ENCODE peak calls at places on chromosome 19, in eight cellular contexts. R is NCI-H345; L is cardiac fibroblast; E is PC-9; X is AML-193; T is AG09319; A is AG04449; I is activated CD8-positive, alpha-beta memory T cell treated with anti-CD3 and anti-CD28 coated beads for 48 hours. O is an unnamed sample.

GRCh38 chr19:4474504-4475136 is 2.5 kb downstream of the HDGFL2 start:
- DNase-seq in R (no peak), L (peak), E (no peak), X (no peak), T (no peak), A (no peak), I (no peak), O (peak)

GRCh38 chr19:29858000-29858596 is 46.3 kb downstream of the CCNE1 start:
- DNase-seq in R (peak), L (no peak), E (peak), X (no peak), T (no peak), A (no peak), I (no peak), O (no peak)

GRCh38 chr19:40803857-40804782 is 5.1 kb downstream of the EGLN2 start:
- DNase-seq in R (no peak), L (no peak), E (no peak), X (no peak), T (no peak), A (no peak), I (no peak), O (no peak)

GRCh38 chr19:18865973-18866799 is 29.8 kb downstream of the CERS1 start:
- DNase-seq in R (no peak), L (peak), E (no peak), X (peak), T (no peak), A (no peak), I (peak), O (peak)

GRCh38 chr19:33075519-33075918 is 5.5 kb upstream of the GPATCH1 start:
- DNase-seq in R (no peak), L (no peak), E (no peak), X (no peak), T (no peak), A (no peak), I (no peak), O (no peak)

GRCh38 chr19:42501733-42502132 is 26.5 kb downstream of the CEACAM1 start:
- DNase-seq in R (no peak), L (no peak), E (no peak), X (no peak), T (no peak), A (no peak), I (no peak), O (no peak)

GRCh38 chr19:18063463-18063862 is 23.3 kb downstream of the IL12RB1 start:
- DNase-seq in R (no peak), L (no peak), E (no peak), X (no peak), T (no peak), A (no peak), I (no peak), O (no peak)

GRCh38 chr19:30001794-30002193 is 59.8 kb downstream of the URI1 start:
- DNase-seq in R (no peak), L (peak), E (no peak), X (no peak), T (no peak), A (no peak), I (no peak), O (no peak)

GRCh38 chr19:29675650-29676186 is 10.5 kb downstream of the PLEKHF1 start:
- DNase-seq in R (no peak), L (no peak), E (no peak), X (no peak), T (no peak), A (no peak), I (no peak), O (no peak)

GRCh38 chr19:44812142-44812718 is 3.3 kb downstream of the BCAM start:
- DNase-seq in R (no peak), L (no peak), E (no peak), X (no peak), T (no peak), A (no peak), I (no peak), O (no peak)

GRCh38 chr19:57443121-57443696 is 8.1 kb downstream of the ZNF749 start:
- DNase-seq in R (peak), L (no peak), E (no peak), X (no peak), T (no peak), A (no peak), I (no peak), O (no peak)

GRCh38 chr19:11058246-11059030 is 30.8 kb upstream of the LDLR start:
- DNase-seq in R (no peak), L (no peak), E (no peak), X (no peak), T (no peak), A (no peak), I (no peak), O (no peak)

GRCh38 chr19:11125994-11126685 is 29.4 kb downstream of the SPC24 start:
- DNase-seq in R (peak), L (peak), E (peak), X (peak), T (no peak), A (no peak), I (peak), O (peak)

GRCh38 chr19:46601318-46602224 is at the start of gene CALM3:
- DNase-seq in R (no peak), L (no peak), E (no peak), X (no peak), T (no peak), A (no peak), I (no peak), O (no peak)

GRCh38 chr19:44988896-44989563 is 12.2 kb upstream of the RELB start:
- DNase-seq in R (no peak), L (peak), E (peak), X (peak), T (peak), A (no peak), I (peak), O (no peak)

GRCh38 chr19:23507441-23507840 is 112.2 kb upstream of the ZNF91 start:
- DNase-seq in R (no peak), L (no peak), E (no peak), X (no peak), T (no peak), A (no peak), I (no peak), O (no peak)

GRCh38 chr19:41000310-41000737 is 9.2 kb downstream of the CYP2B6 start:
- DNase-seq in R (peak), L (no peak), E (peak), X (no peak), T (no peak), A (no peak), I (no peak), O (no peak)

GRCh38 chr19:13951799-13952153 is 533 bp upstream of the DCAF15 start:
- DNase-seq in R (no peak), L (no peak), E (no peak), X (no peak), T (no peak), A (no peak), I (no peak), O (no peak)

GRCh38 chr19:49790866-49791265 is 22.2 kb downstream of the FUZ start:
- DNase-seq in R (no peak), L (peak), E (no peak), X (no peak), T (peak), A (no peak), I (no peak), O (no peak)

GRCh38 chr19:48627211-48627864 is 8.0 kb downstream of the SPHK2 start:
- DNase-seq in R (no peak), L (no peak), E (peak), X (no peak), T (no peak), A (no peak), I (no peak), O (peak)

O was measured in kidney glomerular epithelial cell.